ENCODE peak calls at places on chromosomes 6 and 20, in four cellular contexts. O is activated naive CD4-positive, alpha-beta T cell treated with anti-CD3 and anti-CD28 coated beads for 36 hours; C is epithelial cell of esophagus; I is HCEC 1CT. R is an unnamed sample.

GRCh38 chr6:1787109-1787466 is 177.4 kb downstream of the FOXC1 start:
- DNase-seq in I (no peak), O (no peak), C (no peak), R (no peak)

GRCh38 chr20:54629632-54630031 is 154.2 kb downstream of the DOK5 start:
- DNase-seq in O (no peak), I (no peak), C (no peak), R (no peak)

GRCh38 chr20:23086931-23087411 is 847 bp upstream of the CD93 start:
- DNase-seq in O (no peak), C (no peak), I (no peak), R (no peak)

GRCh38 chr6:157461000-157461915 is 80.3 kb downstream of the ZDHHC14 start:
- DNase-seq in O (peak), C (no peak), I (no peak), R (peak)

GRCh38 chr20:49207071-49207470 is 12.1 kb upstream of the DDX27 start:
- DNase-seq in I (no peak), C (no peak), O (peak), R (no peak)

GRCh38 chr6:84137051-84137375 is 90.4 kb downstream of the CEP162 start:
- DNase-seq in I (no peak), C (peak), O (no peak), R (no peak)

GRCh38 chr6:166008441-166009369 is 158.9 kb downstream of the TBXT start:
- DNase-seq in C (no peak), I (no peak), O (no peak), R (peak)

GRCh38 chr6:169579712-169580111 is 122.1 kb downstream of the WDR27 start:
- DNase-seq in I (no peak), O (no peak), C (peak), R (no peak)

GRCh38 chr6:16345449-16346330 is 107.3 kb downstream of the GMPR start:
- DNase-seq in O (no peak), C (peak), I (peak), R (peak)

GRCh38 chr6:34172961-34173775 is 27.3 kb upstream of the GRM4 start:
- DNase-seq in I (no peak), O (no peak), C (peak), R (no peak)

GRCh38 chr6:18465410-18466154 is 78.4 kb downstream of the RNF144B start:
- DNase-seq in C (no peak), O (no peak), I (no peak), R (no peak)

GRCh38 chr20:40643891-40644290 is 45.1 kb downstream of the MAFB start:
- DNase-seq in I (no peak), C (no peak), O (no peak), R (no peak)

GRCh38 chr6:26311012-26311384 is 54.0 kb upstream of the BTN3A2 start:
- DNase-seq in O (peak), C (peak), I (peak), R (peak)